ENCODE peak calls at places on chromosomes 4 and X, in four cellular contexts. C is type B pancreatic cell; Y is cardiac fibroblast; M is stimulated activated CD4-positive, alpha-beta T cell treated with anti-CD3 and anti-CD28 coated beads, TNF-alpha, amount 100 ng/mL, for 4 hours. I is an unnamed sample.

GRCh38 chrX:16491461-16491860 is 158.5 kb upstream of the S100G start:
- DNase-seq in C (no peak), Y (no peak), M (no peak), I (no peak)

GRCh38 chr4:26985836-26986235 is 125.2 kb downstream of the STIM2 start:
- DNase-seq in C (no peak), Y (no peak), M (no peak), I (no peak)

GRCh38 chr4:145154573-145154972 is 25.8 kb downstream of the OTUD4 start:
- DNase-seq in C (no peak), Y (peak), M (no peak), I (no peak)

GRCh38 chr4:77600521-77601451 is 4.8 kb upstream of the CXCL13 start:
- DNase-seq in C (no peak), Y (peak), M (no peak), I (no peak)

GRCh38 chr4:128068927-128069326 is 7.8 kb downstream of the LARP1B start:
- DNase-seq in C (no peak), Y (peak), M (no peak), I (peak)

GRCh38 chr4:102754044-102754443 is 6.7 kb downstream of the MANBA start:
- DNase-seq in C (no peak), Y (peak), M (no peak), I (no peak)

GRCh38 chrX:38987135-38987780 is 186.0 kb downstream of the MID1IP1 start:
- DNase-seq in C (no peak), Y (no peak), M (no peak), I (no peak)

GRCh38 chr4:158863296-158863695 is 94.5 kb downstream of the FNIP2 start:
- DNase-seq in C (no peak), Y (no peak), M (no peak), I (no peak)

GRCh38 chrX:55758033-55758432 is 40.5 kb downstream of the RRAGB start:
- DNase-seq in C (no peak), Y (peak), M (no peak), I (no peak)

GRCh38 chr4:133154725-133155124 is 5.6 kb downstream of the PCDH10 start:
- DNase-seq in C (peak), Y (peak), M (no peak), I (no peak)

I was measured in osteocyte.